ENCODE peak calls at places on chromosomes 11 and 22, in ten cellular contexts. L, M, F, K, A, Z, Q, R, T and H are unnamed samples.

GRCh38 chr11:75273989-75274391 is 33.4 kb downstream of the TPBGL start:
- DNase-seq in L (no peak), M (no peak), F (no peak), K (no peak), A (no peak), Z (no peak), Q (no peak), R (no peak), T (no peak), H (no peak)

GRCh38 chr11:75598900-75599299 is 36.8 kb downstream of the SERPINH1 start:
- DNase-seq in L (no peak), M (no peak), F (no peak), K (no peak), A (no peak), Z (no peak), Q (no peak), R (no peak), T (no peak), H (no peak)

GRCh38 chr11:77322506-77322905 is 21.0 kb upstream of the GDPD4 start:
- DNase-seq in L (no peak), M (no peak), F (no peak), K (no peak), A (peak; percentile 49), Z (no peak), Q (no peak), R (peak; percentile 46), T (no peak), H (no peak)

GRCh38 chr11:105799728-105800462 is 190.0 kb downstream of the GRIA4 start:
- DNase-seq in L (no peak), M (no peak), F (no peak), K (no peak), A (no peak), Z (no peak), Q (no peak), R (no peak), T (no peak), H (no peak)

GRCh38 chr11:58268142-58268541 is at the start of gene OR10W1:
- DNase-seq in L (no peak), M (no peak), F (no peak), K (no peak), A (no peak), Z (no peak), Q (no peak), R (no peak), T (no peak), H (no peak)

GRCh38 chr11:9001736-9002135 is 2.1 kb downstream of the NRIP3 start:
- DNase-seq in L (no peak), M (peak; percentile 54), F (no peak), K (no peak), A (peak; percentile 55), Z (no peak), Q (no peak), R (peak; percentile 91), T (no peak), H (peak; percentile 82)

GRCh38 chr22:30538280-30538679 is 8.3 kb downstream of the SEC14L6 start:
- DNase-seq in L (no peak), M (no peak), F (no peak), K (no peak), A (no peak), Z (no peak), Q (no peak), R (peak; percentile 7), T (no peak), H (no peak)

GRCh38 chr11:77175869-77176539 is 48.0 kb downstream of the MYO7A start:
- DNase-seq in L (peak; percentile 57), M (no peak), F (no peak), K (no peak), A (no peak), Z (no peak), Q (no peak), R (no peak), T (no peak), H (no peak)

GRCh38 chr22:49367016-49367697 is 460.5 kb downstream of the BRD1 start:
- DNase-seq in L (no peak), M (no peak), F (no peak), K (no peak), A (no peak), Z (no peak), Q (no peak), R (no peak), T (peak; percentile 37), H (no peak)

GRCh38 chr11:74650498-74650897 is 58.1 kb downstream of the POLD3 start:
- DNase-seq in L (peak; percentile 13), M (no peak), F (no peak), K (no peak), A (peak; percentile 100), Z (peak; percentile 72), Q (no peak), R (no peak), T (no peak), H (no peak)

GRCh38 chr22:49269928-49270327 is 557.7 kb downstream of the BRD1 start:
- DNase-seq in L (no peak), M (no peak), F (no peak), K (no peak), A (no peak), Z (no peak), Q (no peak), R (no peak), T (no peak), H (no peak)

GRCh38 chr11:70470127-70470526 is 71.8 kb downstream of the CTTN start:
- DNase-seq in L (no peak), M (no peak), F (no peak), K (no peak), A (no peak), Z (no peak), Q (no peak), R (no peak), T (no peak), H (no peak)

GRCh38 chr11:71490731-71491390 is 36.2 kb upstream of the KRTAP5-7 start:
- DNase-seq in L (no peak), M (no peak), F (no peak), K (no peak), A (no peak), Z (no peak), Q (no peak), R (no peak), T (no peak), H (no peak)

GRCh38 chr11:119979716-119980115 is 158.2 kb downstream of the TRIM29 start:
- DNase-seq in L (no peak), M (no peak), F (no peak), K (no peak), A (no peak), Z (no peak), Q (no peak), R (no peak), T (no peak), H (no peak)

GRCh38 chr11:44016129-44016528 is 31.7 kb upstream of the ACCSL start:
- DNase-seq in L (peak; percentile 59), M (no peak), F (no peak), K (no peak), A (no peak), Z (peak; percentile 69), Q (no peak), R (peak; percentile 57), T (no peak), H (no peak)

GRCh38 chr11:112343368-112344039 is 82.8 kb upstream of the PLET1 start:
- DNase-seq in L (no peak), M (no peak), F (no peak), K (no peak), A (no peak), Z (no peak), Q (no peak), R (no peak), T (peak; percentile 43), H (peak; percentile 77)

GRCh38 chr11:66970808-66971442 is 4.2 kb upstream of the C11orf86 start:
- DNase-seq in L (peak; percentile 47), M (peak; percentile 93), F (no peak), K (peak; percentile 99), A (peak; percentile 99), Z (peak; percentile 99), Q (no peak), R (peak; percentile 98), T (no peak), H (peak; percentile 72)

GRCh38 chr11:45500457-45500856 is 165.0 kb downstream of the CHST1 start:
- DNase-seq in L (no peak), M (no peak), F (no peak), K (no peak), A (no peak), Z (no peak), Q (no peak), R (no peak), T (no peak), H (no peak)

GRCh38 chr11:1876361-1877063 is 15.2 kb downstream of the PRR33 start:
- DNase-seq in L (peak; percentile 78), M (peak; percentile 35), F (peak; percentile 28), K (peak; percentile 93), A (no peak), Z (peak; percentile 97), Q (no peak), R (no peak), T (peak; percentile 20), H (no peak)

GRCh38 chr11:65657426-65657825 is 5.3 kb downstream of the RELA start:
- DNase-seq in L (no peak), M (no peak), F (no peak), K (no peak), A (no peak), Z (no peak), Q (no peak), R (no peak), T (no peak), H (no peak)

GRCh38 chr22:35971418-35972119 is 57.1 kb downstream of the RBFOX2 start:
- DNase-seq in L (no peak), M (peak; percentile 18), F (no peak), K (no peak), A (peak; percentile 80), Z (peak; percentile 96), Q (no peak), R (peak; percentile 79), T (peak; percentile 4), H (no peak)